ENCODE peak calls at places on chromosomes 12 and 14, in seven cellular contexts. V, T, L, K, E, I and W are unnamed samples.

GRCh38 chr14:67575684-67576083 is 24.4 kb downstream of the PIGH start:
- DNase-seq in V (no peak), T (no peak), L (no peak), K (no peak), E (no peak), I (no peak), W (no peak)

GRCh38 chr14:100446572-100446971 is 123.4 kb downstream of the SLC25A47 start:
- DNase-seq in V (no peak), T (no peak), L (no peak), K (no peak), E (no peak), I (no peak), W (no peak)

GRCh38 chr12:27865421-27865820 is 85.4 kb upstream of the MANSC4 start:
- DNase-seq in V (no peak), T (peak), L (no peak), K (no peak), E (no peak), I (no peak), W (no peak)

GRCh38 chr12:40792792-40793386 is 100.7 kb downstream of the CNTN1 start:
- DNase-seq in V (no peak), T (no peak), L (no peak), K (no peak), E (no peak), I (no peak), W (no peak)

GRCh38 chr14:73462078-73462715 is 3.9 kb upstream of the NUMB start:
- DNase-seq in V (peak), T (peak), L (peak), K (no peak), E (peak), I (no peak), W (no peak)

GRCh38 chr14:55306938-55307589 is 35.8 kb downstream of the FBXO34 start:
- DNase-seq in V (no peak), T (no peak), L (no peak), K (no peak), E (no peak), I (no peak), W (no peak)

GRCh38 chr12:52495385-52495784 is 2.3 kb upstream of the KRT6A start:
- DNase-seq in V (no peak), T (no peak), L (no peak), K (no peak), E (no peak), I (no peak), W (peak)

GRCh38 chr14:52077261-52077984 is 8.6 kb upstream of the NID2 start:
- DNase-seq in V (no peak), T (peak), L (no peak), K (no peak), E (no peak), I (no peak), W (no peak)

GRCh38 chr12:53381739-53382630 is 2.0 kb downstream of the SP1 start:
- DNase-seq in V (peak), T (peak), L (peak), K (no peak), E (peak), I (no peak), W (peak)

GRCh38 chr12:3196488-3196887 is 119.3 kb downstream of the TSPAN9 start:
- DNase-seq in V (no peak), T (no peak), L (no peak), K (no peak), E (no peak), I (no peak), W (no peak)

GRCh38 chr12:16347391-16348298 is at the start of gene MGST1:
- DNase-seq in V (peak), T (peak), L (peak), K (no peak), E (peak), I (peak), W (no peak)

GRCh38 chr12:81644503-81644902 is 114.6 kb downstream of the PPFIA2 start:
- DNase-seq in V (peak), T (peak), L (no peak), K (no peak), E (no peak), I (no peak), W (no peak)

GRCh38 chr14:83085141-83085540 is 1551.5 kb upstream of the SEL1L start:
- DNase-seq in V (no peak), T (peak), L (no peak), K (no peak), E (no peak), I (no peak), W (no peak)

GRCh38 chr14:50658203-50658602 is 9.9 kb downstream of the SAV1 start:
- DNase-seq in V (no peak), T (peak), L (no peak), K (no peak), E (no peak), I (no peak), W (no peak)

GRCh38 chr14:47262801-47263200 is 412.6 kb downstream of the MDGA2 start:
- DNase-seq in V (no peak), T (no peak), L (no peak), K (no peak), E (no peak), I (no peak), W (no peak)

GRCh38 chr14:85580536-85581165 is 50.7 kb downstream of the FLRT2 start:
- DNase-seq in V (no peak), T (peak), L (no peak), K (no peak), E (no peak), I (no peak), W (no peak)

GRCh38 chr12:86634706-86635410 is 378.7 kb upstream of the MGAT4C start:
- DNase-seq in V (no peak), T (peak), L (no peak), K (no peak), E (no peak), I (no peak), W (no peak)

GRCh38 chr14:100030441-100031153 is 34.6 kb upstream of the EVL start:
- DNase-seq in V (no peak), T (peak), L (no peak), K (no peak), E (no peak), I (no peak), W (peak)

GRCh38 chr12:47094804-47095203 is 15.0 kb upstream of the AMIGO2 start:
- DNase-seq in V (no peak), T (no peak), L (no peak), K (no peak), E (no peak), I (no peak), W (no peak)

GRCh38 chr12:55736780-55737580 is 5.9 kb upstream of the GDF11 start:
- DNase-seq in V (peak), T (peak), L (no peak), K (no peak), E (peak), I (no peak), W (no peak)

GRCh38 chr14:70281938-70282337 is 77.5 kb downstream of the COX16 start:
- DNase-seq in V (no peak), T (no peak), L (no peak), K (no peak), E (no peak), I (no peak), W (no peak)

GRCh38 chr14:91872517-91873470 is 5.5 kb upstream of the TC2N start:
- DNase-seq in V (no peak), T (peak), L (peak), K (no peak), E (peak), I (no peak), W (no peak)

GRCh38 chr14:50095895-50096294 is 20.5 kb downstream of the VCPKMT start:
- DNase-seq in V (no peak), T (no peak), L (no peak), K (no peak), E (no peak), I (no peak), W (no peak)

GRCh38 chr12:40551466-40551865 is 140.8 kb upstream of the CNTN1 start:
- DNase-seq in V (no peak), T (no peak), L (no peak), K (no peak), E (no peak), I (no peak), W (no peak)

GRCh38 chr14:72824051-72824450 is 69.8 kb downstream of the DPF3 start:
- DNase-seq in V (no peak), T (no peak), L (no peak), K (no peak), E (no peak), I (no peak), W (no peak)

GRCh38 chr14:100585448-100586152 is 1.6 kb downstream of the BEGAIN start:
- DNase-seq in V (no peak), T (no peak), L (no peak), K (no peak), E (no peak), I (no peak), W (no peak)

GRCh38 chr14:85443001-85443400 is 86.9 kb upstream of the FLRT2 start:
- DNase-seq in V (no peak), T (peak), L (no peak), K (no peak), E (no peak), I (no peak), W (no peak)

GRCh38 chr14:56119221-56119967 is 1.2 kb downstream of the PELI2 start:
- DNase-seq in V (no peak), T (peak), L (no peak), K (peak), E (peak), I (peak), W (no peak)

GRCh38 chr14:75279153-75279738 is 618 bp downstream of the FOS start:
- DNase-seq in V (no peak), T (peak), L (peak), K (peak), E (peak), I (peak), W (no peak)

GRCh38 chr14:75280831-75281690 is 2.4 kb downstream of the FOS start:
- DNase-seq in V (no peak), T (peak), L (peak), K (no peak), E (peak), I (no peak), W (no peak)

GRCh38 chr14:75280448-75280830 is 1.8 kb downstream of the FOS start:
- DNase-seq in V (no peak), T (peak), L (peak), K (no peak), E (no peak), I (no peak), W (no peak)

GRCh38 chr14:75278422-75279152 is at the start of gene FOS:
- DNase-seq in V (peak), T (peak), L (peak), K (peak), E (peak), I (peak), W (peak)

DNA sequence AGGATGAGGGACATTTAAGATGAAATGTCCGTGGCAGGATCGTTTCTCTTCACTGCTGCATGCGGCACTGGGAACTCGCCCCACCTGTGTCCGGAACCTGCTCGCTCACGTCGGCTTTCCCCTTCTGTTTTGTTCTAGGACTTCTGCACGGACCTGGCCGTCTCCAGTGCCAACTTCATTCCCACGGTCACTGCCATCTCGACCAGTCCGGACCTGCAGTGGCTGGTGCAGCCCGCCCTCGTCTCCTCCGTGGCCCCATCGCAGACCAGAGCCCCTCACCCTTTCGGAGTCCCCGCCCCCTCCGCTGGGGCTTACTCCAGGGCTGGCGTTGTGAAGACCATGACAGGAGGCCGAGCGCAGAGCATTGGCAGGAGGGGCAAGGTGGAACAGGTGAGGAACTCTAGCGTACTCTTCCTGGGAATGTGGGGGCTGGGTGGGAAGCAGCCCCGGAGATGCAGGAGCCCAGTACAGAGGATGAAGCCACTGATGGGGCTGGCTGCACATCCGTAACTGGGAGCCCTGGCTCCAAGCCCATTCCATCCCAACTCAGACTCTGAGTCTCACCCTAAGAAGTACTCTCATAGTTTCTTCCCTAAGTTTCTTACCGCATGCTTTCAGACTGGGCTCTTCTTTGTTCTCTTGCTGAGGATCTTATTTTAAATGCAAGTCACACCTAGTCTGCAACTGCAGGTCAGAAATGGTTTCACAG is 1.3 kb downstream of the FOS start:
- DNase-seq in V (no peak), T (peak), L (peak), K (no peak), E (peak), I (no peak), W (no peak)
- TF ChIP-seq POLR2A in V (no peak), T (no peak), L (peak), K (no peak), E (no peak), I (no peak), W (no peak)

DNA sequence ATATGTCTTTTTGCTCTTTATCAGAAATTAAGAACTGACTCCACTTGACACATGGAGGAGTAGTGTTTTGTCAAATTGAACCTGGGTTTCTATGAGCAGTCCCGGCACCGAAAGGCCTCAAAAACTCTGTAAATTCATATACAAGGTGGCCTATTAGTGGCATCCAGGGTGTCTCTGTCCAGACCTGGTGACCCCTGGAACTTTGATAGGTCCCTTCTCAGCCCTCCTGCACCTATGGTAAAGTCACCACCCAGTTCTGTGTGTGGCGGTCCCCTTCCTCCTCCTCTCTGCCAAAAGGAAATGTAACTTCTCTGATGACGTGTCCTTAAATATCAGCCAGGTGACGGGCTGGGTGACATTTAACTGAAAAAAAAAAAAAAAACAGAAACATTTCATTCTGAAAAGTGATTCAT is 204.0 kb upstream of the FOXN3 start:
- DNase-seq in V (no peak), T (no peak), L (no peak), K (no peak), E (no peak), I (no peak), W (no peak)
- TF ChIP-seq POLR2A in V (no peak), T (no peak), L (no peak), K (no peak), E (no peak), I (no peak), W (no peak)

GRCh38 chr12:132711169-132711843 is 664 bp downstream of the PGAM5 start:
- DNase-seq in V (no peak), T (peak), L (no peak), K (no peak), E (peak), I (no peak), W (no peak)

GRCh38 chr12:132713123-132713522 is 2.5 kb downstream of the PGAM5 start:
- DNase-seq in V (no peak), T (no peak), L (no peak), K (no peak), E (no peak), I (no peak), W (no peak)

GRCh38 chr12:132710062-132710421 is 600 bp upstream of the PGAM5 start:
- DNase-seq in V (no peak), T (no peak), L (no peak), K (no peak), E (no peak), I (no peak), W (no peak)

GRCh38 chr12:132708150-132708549 is 2.5 kb upstream of the PGAM5 start:
- DNase-seq in V (no peak), T (no peak), L (no peak), K (no peak), E (no peak), I (no peak), W (no peak)

DNA sequence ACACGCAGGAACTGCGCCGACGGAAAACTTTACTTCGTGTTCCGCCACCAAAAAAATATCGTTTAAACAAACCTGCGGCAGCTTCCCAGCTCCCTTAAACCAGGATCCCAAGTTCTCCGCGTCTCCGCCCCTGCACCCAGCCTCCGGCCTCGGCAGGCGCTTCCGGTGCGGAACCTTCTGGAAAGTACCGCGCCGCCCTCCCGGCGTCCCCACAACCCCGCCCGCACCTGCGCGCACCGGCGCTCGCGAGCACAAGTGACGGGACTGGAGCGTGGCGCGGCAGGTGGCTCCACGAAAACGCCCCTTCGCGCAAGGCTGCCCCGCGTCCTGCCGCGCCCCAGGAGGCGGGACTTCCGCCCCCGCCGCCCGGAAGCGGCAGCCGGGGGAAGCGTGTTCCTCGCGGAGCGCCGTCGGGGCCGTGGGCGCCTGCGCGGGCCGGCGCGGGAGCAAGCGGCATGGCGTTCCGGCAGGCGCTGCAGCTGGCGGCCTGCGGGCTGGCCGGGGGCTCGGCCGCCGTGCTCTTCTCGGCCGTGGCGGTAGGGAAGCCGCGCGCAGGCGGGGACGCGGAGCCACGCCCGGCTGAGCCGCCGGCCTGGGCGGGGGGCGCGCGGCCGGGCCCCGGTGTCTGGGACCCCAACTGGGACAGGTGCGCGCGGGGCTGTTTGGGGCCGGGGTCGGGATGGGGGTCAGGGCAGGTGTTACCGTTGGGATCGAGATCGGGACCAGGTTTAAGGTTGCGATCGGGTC is at the start of gene PGAM5:
- DNase-seq in V (peak), T (peak), L (peak), K (peak), E (peak), I (peak), W (peak)
- TF ChIP-seq POLR2A in V (peak), T (peak), L (no peak), K (peak), E (peak), I (peak), W (peak)

GRCh38 chr12:58044966-58045365 is 103.6 kb downstream of the ATP23 start:
- DNase-seq in V (no peak), T (no peak), L (no peak), K (no peak), E (no peak), I (no peak), W (no peak)

GRCh38 chr12:58051378-58051777 is 110.0 kb downstream of the ATP23 start:
- DNase-seq in V (no peak), T (no peak), L (no peak), K (no peak), E (no peak), I (no peak), W (no peak)

GRCh38 chr12:58041441-58041840 is 100.1 kb downstream of the ATP23 start:
- DNase-seq in V (no peak), T (no peak), L (no peak), K (no peak), E (no peak), I (no peak), W (no peak)

DNA sequence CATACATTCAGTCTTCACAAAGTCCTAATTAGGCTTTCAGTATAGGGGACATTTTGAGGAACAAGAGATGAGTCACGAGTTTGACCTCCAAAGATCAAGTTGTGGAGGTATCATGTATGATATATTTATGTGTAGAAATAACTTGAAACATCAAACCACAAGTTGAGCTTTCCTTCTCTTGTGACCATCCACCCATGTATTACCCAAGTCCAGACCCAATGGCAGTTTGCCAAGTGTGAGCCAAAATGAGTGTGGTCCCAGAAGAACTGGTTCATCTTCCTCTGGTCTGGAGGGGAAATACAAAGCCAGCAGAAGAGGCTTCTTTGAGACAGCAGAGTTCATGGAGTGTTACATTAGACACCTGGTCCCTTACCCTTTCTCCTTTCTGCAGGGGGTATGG is 104.9 kb downstream of the ATP23 start:
- DNase-seq in V (no peak), T (no peak), L (no peak), K (no peak), E (no peak), I (no peak), W (no peak)
- TF ChIP-seq POLR2A in V (no peak), T (no peak), L (no peak), K (no peak), E (no peak), I (no peak), W (no peak)

GRCh38 chr12:65612440-65612839 is 211.8 kb upstream of the HMGA2 start:
- DNase-seq in V (no peak), T (no peak), L (no peak), K (no peak), E (no peak), I (no peak), W (no peak)
- TF ChIP-seq POLR2A in V (no peak), T (no peak), L (no peak), K (no peak), E (no peak), I (no peak), W (no peak)